ENCODE peak calls at places on chromosomes 12 and 14, in six cellular contexts. E is SK-N-SH, F is tibial nerve, P is transverse colon, A is A549, W is HepG2. K is an unnamed sample.

GRCh38 chr14:104229621-104230041 is 91.2 kb downstream of the KIF26A start:
- DNase-seq in A (no peak), F (no peak), P (peak; percentile 76), W (no peak), E (no peak), K (no peak)

GRCh38 chr14:105411017-105411941 is 8.3 kb upstream of the MTA1 start:
- DNase-seq in A (peak; percentile 72), W (no peak), P (peak; percentile 48), F (no peak), E (peak; percentile 95), K (peak; percentile 71)

GRCh38 chr12:91663331-91663998 is 480.8 kb upstream of the DCN start:
- DNase-seq in W (no peak), P (no peak), F (no peak), E (no peak), A (no peak), K (no peak)

GRCh38 chr14:37131205-37131604 is 41.2 kb downstream of the SLC25A21 start:
- DNase-seq in P (no peak), W (no peak), A (no peak), E (no peak), F (no peak), K (no peak)

GRCh38 chr14:102185360-102185759 is 45.7 kb downstream of the WDR20 start:
- DNase-seq in E (no peak), A (peak; percentile 82), W (peak; percentile 73), P (no peak), F (no peak), K (peak; percentile 8)

GRCh38 chr12:105051981-105052380 is 32.3 kb downstream of the ALDH1L2 start:
- DNase-seq in F (no peak), E (no peak), A (no peak), P (no peak), W (no peak), K (no peak)

GRCh38 chr12:79537675-79538074 is 153.1 kb downstream of the PAWR start:
- DNase-seq in P (no peak), E (no peak), A (no peak), W (no peak), F (no peak), K (no peak)

GRCh38 chr12:67276469-67276868 is 7.3 kb downstream of the CAND1 start:
- DNase-seq in E (no peak), F (no peak), A (no peak), P (no peak), W (no peak), K (no peak)

GRCh38 chr12:120209851-120210250 is 8.9 kb upstream of the RPLP0 start:
- DNase-seq in W (no peak), F (no peak), A (no peak), E (no peak), P (no peak), K (no peak)

GRCh38 chr14:96102071-96102856 is 63.1 kb downstream of the C14orf132 start:
- DNase-seq in E (no peak), W (no peak), A (no peak), F (no peak), P (no peak), K (no peak)

GRCh38 chr14:59424707-59425106 is 40.5 kb downstream of the GPR135 start:
- DNase-seq in F (peak; percentile 50), E (no peak), W (no peak), A (no peak), P (no peak), K (peak; percentile 82)

GRCh38 chr12:117514016-117514415 is 152.6 kb upstream of the NOS1 start:
- DNase-seq in P (no peak), E (no peak), A (no peak), F (no peak), W (no peak), K (no peak)

GRCh38 chr14:99468836-99469592 is 11.6 kb downstream of the SETD3 start:
- DNase-seq in W (no peak), P (no peak), F (no peak), A (no peak), E (no peak), K (no peak)

GRCh38 chr12:57840701-57841100 is 5.8 kb downstream of the CTDSP2 start:
- DNase-seq in A (no peak), E (peak; percentile 80), P (no peak), W (peak; percentile 73), F (peak; percentile 49), K (no peak)

GRCh38 chr12:120490833-120491512 is 4.9 kb upstream of the DYNLL1 start:
- DNase-seq in E (no peak), P (no peak), W (no peak), A (no peak), F (no peak), K (no peak)

GRCh38 chr14:103067231-103067954 is 10.0 kb upstream of the CDC42BPB start:
- DNase-seq in F (peak; percentile 37), A (no peak), W (no peak), E (no peak), P (peak; percentile 58), K (peak; percentile 68)

GRCh38 chr12:81284137-81284536 is 206.3 kb downstream of the ACSS3 start:
- DNase-seq in A (no peak), W (no peak), P (no peak), E (no peak), F (no peak), K (no peak)

GRCh38 chr12:19841451-19841850 is 402.2 kb downstream of the AEBP2 start:
- DNase-seq in W (no peak), F (no peak), A (no peak), E (no peak), P (no peak), K (no peak)

GRCh38 chr14:50897658-50898175 is 25.9 kb downstream of the ABHD12B start:
- DNase-seq in W (no peak), E (no peak), A (no peak), F (no peak), P (no peak), K (no peak)

GRCh38 chr12:117863004-117863709 is 105.6 kb downstream of the KSR2 start:
- DNase-seq in P (no peak), W (no peak), E (no peak), F (no peak), A (no peak), K (no peak)

GRCh38 chr14:92748259-92749016 is at the start of gene LGMN:
- DNase-seq in W (peak; percentile 92), E (peak; percentile 95), A (peak; percentile 97), P (peak; percentile 96), F (peak; percentile 93), K (peak; percentile 99)

GRCh38 chr12:117901631-117902030 is 67.2 kb downstream of the KSR2 start:
- DNase-seq in A (no peak), E (no peak), W (no peak), P (no peak), F (no peak), K (no peak)

GRCh38 chr14:84442481-84442880 is 1087.5 kb upstream of the FLRT2 start:
- DNase-seq in F (no peak), E (no peak), A (no peak), P (no peak), W (no peak), K (no peak)

GRCh38 chr12:131818821-131819585 is 9.2 kb upstream of the MMP17 start:
- DNase-seq in F (peak; percentile 71), P (no peak), A (no peak), E (no peak), W (peak; percentile 54), K (no peak)

GRCh38 chr12:119208626-119209061 is 29.9 kb downstream of the HSPB8 start:
- DNase-seq in F (peak; percentile 75), P (peak; percentile 54), W (peak; percentile 33), E (no peak), A (no peak), K (peak; percentile 94)
- TF ChIP-seq EP300 in F (peak; percentile 47), P (peak; percentile 32), W (no peak), E (no peak), A (no peak), K (peak; percentile 64)

GRCh38 chr12:39431797-39432196 is 11.1 kb downstream of the KIF21A start:
- DNase-seq in E (no peak), P (no peak), A (no peak), F (no peak), W (no peak), K (no peak)
- TF ChIP-seq CTCF in E (no peak), P (no peak), A (no peak), F (no peak), W (no peak), K (no peak)

GRCh38 chr12:24835377-24835776 is 113.5 kb downstream of the BCAT1 start:
- DNase-seq in E (no peak), A (no peak), W (no peak), P (no peak), F (no peak), K (no peak)

GRCh38 chr12:24833513-24833912 is 115.4 kb downstream of the BCAT1 start:
- DNase-seq in P (no peak), A (no peak), W (no peak), F (no peak), E (no peak), K (no peak)

GRCh38 chr12:24840046-24840800 is 108.7 kb downstream of the BCAT1 start:
- DNase-seq in W (no peak), F (no peak), E (no peak), A (no peak), P (no peak), K (no peak)

GRCh38 chr12:24839268-24839791 is 109.6 kb downstream of the BCAT1 start:
- DNase-seq in E (no peak), A (no peak), W (no peak), F (no peak), P (peak; percentile 14), K (no peak)

GRCh38 chr12:24838531-24838950 is 110.4 kb downstream of the BCAT1 start:
- DNase-seq in F (peak; percentile 84), A (no peak), E (peak; percentile 42), W (no peak), P (peak; percentile 37), K (peak; percentile 76)
- TF ChIP-seq EP300 in F (peak; percentile 98), A (no peak), E (no peak), W (no peak), P (no peak), K (no peak)

GRCh38 chr12:123805119-123805518 is 43.0 kb downstream of the DNAH10 start:
- DNase-seq in F (no peak), E (no peak), P (no peak), A (no peak), W (no peak), K (no peak)

GRCh38 chr12:123799227-123799626 is 37.1 kb downstream of the DNAH10 start:
- DNase-seq in W (no peak), E (no peak), P (no peak), A (no peak), F (no peak), K (no peak)

GRCh38 chr12:123798518-123798917 is 36.4 kb downstream of the DNAH10 start:
- DNase-seq in P (no peak), F (no peak), A (no peak), W (no peak), E (no peak), K (no peak)

GRCh38 chr12:123807002-123807401 is 44.9 kb downstream of the DNAH10 start:
- DNase-seq in A (no peak), F (no peak), W (no peak), P (no peak), E (no peak), K (no peak)

DNA sequence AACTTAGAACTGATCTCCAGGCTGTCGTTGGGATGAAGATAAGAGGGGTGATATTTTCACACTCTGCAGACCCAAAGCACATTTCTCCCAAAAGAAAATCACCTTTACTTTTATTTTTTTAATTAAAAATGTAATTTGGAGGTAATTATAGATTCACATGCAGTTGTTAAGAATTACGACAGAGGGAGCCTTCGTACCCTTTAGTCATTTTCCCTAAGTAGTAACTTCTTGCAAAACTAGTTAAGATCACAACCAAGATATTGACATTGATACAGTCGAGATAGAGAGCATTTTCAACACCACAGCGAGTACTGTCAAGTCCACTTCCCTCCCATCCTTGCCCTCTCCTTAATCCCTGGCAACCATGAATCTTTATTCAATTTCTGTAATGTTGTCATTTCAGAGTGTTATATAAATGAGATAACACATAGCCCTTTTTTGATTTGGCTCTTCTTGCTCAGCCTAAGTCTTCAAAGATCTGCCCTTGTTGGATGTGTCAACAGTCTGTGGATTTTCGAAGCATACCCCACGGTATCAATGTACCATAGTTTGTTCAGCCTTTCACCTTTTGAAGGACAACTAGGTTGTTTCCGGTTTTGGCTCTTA is 39.6 kb downstream of the DNAH10 start:
- DNase-seq in P (no peak), E (no peak), W (no peak), F (no peak), A (peak; percentile 32), K (no peak)
- TF ChIP-seq CTCF in P (peak; percentile 32), E (peak; percentile 65), W (peak; percentile 35), F (no peak), A (peak; percentile 50), K (no peak)

K was measured in sigmoid colon.